ENCODE peak calls at places on chromosomes 7 and 10, in six cellular contexts. K, L, B, V, T and E are unnamed samples.

GRCh38 chr7:130276796-130277762 is 10.4 kb downstream of the CPA2 start:
- DNase-seq in K (no peak), L (no peak), V (no peak), B (no peak), T (no peak), E (no peak)

GRCh38 chr10:17088118-17088806 is 41.3 kb downstream of the CUBN start:
- DNase-seq in V (no peak), K (no peak), B (peak), T (no peak), L (no peak), E (no peak)

GRCh38 chr7:139034336-139034735 is 1.5 kb downstream of the ZC3HAV1L start:
- DNase-seq in T (no peak), B (no peak), L (no peak), K (no peak), V (no peak), E (no peak)

GRCh38 chr10:87657370-87657769 is 2.3 kb upstream of the PAPSS2 start:
- DNase-seq in K (no peak), L (no peak), V (no peak), T (no peak), B (no peak), E (no peak)

GRCh38 chr10:102157224-102157623 is 5.0 kb downstream of the NOLC1 start:
- DNase-seq in T (no peak), V (no peak), B (no peak), K (no peak), L (no peak), E (no peak)

GRCh38 chr7:1383398-1384112 is 75.7 kb downstream of the MICALL2 start:
- DNase-seq in V (no peak), K (no peak), B (no peak), L (no peak), T (no peak), E (no peak)

GRCh38 chr10:103281753-103282152 is 4.8 kb downstream of the INA start:
- DNase-seq in K (peak), V (no peak), B (no peak), T (peak), L (no peak), E (no peak)

GRCh38 chr10:128105383-128105782 is 20.8 kb downstream of the MKI67 start:
- DNase-seq in V (no peak), L (no peak), T (no peak), K (no peak), B (no peak), E (no peak)

GRCh38 chr10:6148251-6148691 is 54.5 kb upstream of the PFKFB3 start:
- DNase-seq in T (no peak), L (no peak), V (no peak), B (no peak), K (no peak), E (no peak)

GRCh38 chr7:121395494-121395960 is 581 bp downstream of the FAM3C start:
- DNase-seq in B (peak), V (no peak), T (no peak), L (no peak), K (no peak), E (peak)

GRCh38 chr10:106705576-106706526 is 458.7 kb downstream of the SORCS1 start:
- DNase-seq in T (peak), K (peak), L (peak), V (no peak), B (peak), E (peak)

GRCh38 chr10:118047363-118047719 is 600 bp upstream of the RAB11FIP2 start:
- DNase-seq in L (no peak), B (no peak), T (no peak), V (no peak), K (peak), E (no peak)

GRCh38 chr7:100483728-100484635 is at the start of gene NYAP1:
- DNase-seq in T (peak), B (no peak), L (no peak), K (peak), V (no peak), E (no peak)

GRCh38 chr10:28810062-28810870 is 132.9 kb downstream of the BAMBI start:
- DNase-seq in B (no peak), K (peak), L (no peak), T (peak), V (no peak), E (no peak)

GRCh38 chr7:70634610-70635068 is 497.3 kb upstream of the GALNT17 start:
- DNase-seq in B (no peak), T (no peak), L (no peak), K (peak), V (no peak), E (no peak)

GRCh38 chr7:112788778-112789343 is 1.3 kb downstream of the TMEM168 start:
- DNase-seq in L (no peak), T (no peak), K (no peak), B (no peak), V (no peak), E (no peak)

GRCh38 chr10:9243861-9244515 is 1189.5 kb downstream of the GATA3 start:
- DNase-seq in K (no peak), L (no peak), B (no peak), T (no peak), V (no peak), E (no peak)

GRCh38 chr10:34538291-34538829 is 276.7 kb downstream of the PARD3 start:
- DNase-seq in L (no peak), K (no peak), T (no peak), V (peak), B (no peak), E (no peak)

GRCh38 chr10:9437131-9437530 is 1382.6 kb downstream of the GATA3 start:
- DNase-seq in K (no peak), L (no peak), B (no peak), V (no peak), T (no peak), E (no peak)

GRCh38 chr7:1255083-1255816 is 22.6 kb downstream of the UNCX start:
- DNase-seq in K (no peak), V (no peak), L (no peak), T (no peak), B (no peak), E (no peak)

DNA sequence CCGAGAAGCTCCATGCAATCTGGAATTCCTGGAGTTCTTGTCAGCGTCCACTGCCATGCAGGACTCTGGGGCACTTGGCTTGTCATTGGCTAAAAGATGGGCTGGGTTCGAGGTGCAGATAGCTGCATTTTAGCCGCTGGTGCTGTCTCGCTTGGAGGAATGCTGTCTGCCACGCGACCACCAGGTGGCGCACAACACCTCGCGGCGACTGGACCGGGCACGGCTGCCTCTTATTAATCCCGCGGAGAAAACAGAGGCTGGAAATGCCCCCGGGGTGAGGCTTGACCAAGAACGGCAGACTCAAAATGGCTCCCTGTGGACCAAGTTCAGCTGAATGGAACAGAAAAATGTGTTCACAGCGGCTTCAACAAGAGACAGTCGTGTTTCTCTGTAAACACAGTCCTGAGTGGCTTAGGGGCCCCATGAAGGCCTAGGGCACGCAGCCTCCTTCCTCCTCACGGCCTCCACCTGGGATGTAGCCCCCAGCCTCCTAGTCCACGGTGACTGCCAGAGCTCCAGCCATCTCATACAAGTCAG is 46.2 kb downstream of the AOC1 start:
- DNase-seq in L (peak), B (peak), T (peak), K (peak), V (no peak), E (peak)
- TF ChIP-seq POLR2AphosphoS5 in L (no peak), B (no peak), T (no peak), K (no peak), V (no peak), E (no peak)

DNA sequence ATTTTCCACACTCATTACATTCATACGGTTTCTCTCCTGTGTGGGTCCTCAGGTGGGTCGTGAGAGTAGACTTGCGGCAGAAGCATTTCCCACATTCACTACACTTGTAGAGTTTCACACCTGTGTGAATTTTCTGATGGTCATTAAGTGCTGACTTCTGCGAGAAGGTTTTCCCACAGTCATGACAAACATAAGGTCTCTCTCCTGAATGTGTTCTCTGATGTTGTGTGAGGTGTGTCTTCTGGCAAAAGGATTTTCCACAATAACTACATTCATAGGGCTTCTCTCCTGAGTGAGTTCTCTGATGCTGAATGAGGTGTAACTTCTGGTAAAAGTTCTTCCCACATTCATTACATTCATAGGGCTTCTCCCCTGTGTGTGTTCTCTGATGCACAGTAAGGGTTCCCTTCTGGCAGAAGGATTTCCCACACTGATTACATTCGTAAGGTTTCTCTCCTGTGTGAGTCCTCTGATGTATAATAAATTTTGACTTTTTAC is 15.1 kb downstream of the ZNF12 start:
- DNase-seq in K (no peak), T (no peak), V (no peak), B (no peak), L (no peak), E (no peak)
- TF ChIP-seq TAF1 in K (no peak), T (no peak), V (no peak), B (no peak), L (no peak), E (no peak)

GRCh38 chr10:95178797-95179196 is 15.2 kb upstream of the ACSM6 start:
- DNase-seq in B (peak), V (no peak), T (no peak), L (no peak), K (no peak), E (no peak)

GRCh38 chr10:95181731-95182130 is 12.3 kb upstream of the ACSM6 start:
- DNase-seq in B (peak), V (no peak), T (no peak), K (no peak), L (no peak), E (no peak)

GRCh38 chr10:95187617-95188016 is 6.4 kb upstream of the ACSM6 start:
- DNase-seq in K (no peak), V (no peak), T (no peak), B (no peak), L (no peak), E (no peak)

GRCh38 chr10:95183132-95183450 is 10.9 kb upstream of the ACSM6 start:
- DNase-seq in V (no peak), K (no peak), B (no peak), L (no peak), T (no peak), E (no peak)

DNA sequence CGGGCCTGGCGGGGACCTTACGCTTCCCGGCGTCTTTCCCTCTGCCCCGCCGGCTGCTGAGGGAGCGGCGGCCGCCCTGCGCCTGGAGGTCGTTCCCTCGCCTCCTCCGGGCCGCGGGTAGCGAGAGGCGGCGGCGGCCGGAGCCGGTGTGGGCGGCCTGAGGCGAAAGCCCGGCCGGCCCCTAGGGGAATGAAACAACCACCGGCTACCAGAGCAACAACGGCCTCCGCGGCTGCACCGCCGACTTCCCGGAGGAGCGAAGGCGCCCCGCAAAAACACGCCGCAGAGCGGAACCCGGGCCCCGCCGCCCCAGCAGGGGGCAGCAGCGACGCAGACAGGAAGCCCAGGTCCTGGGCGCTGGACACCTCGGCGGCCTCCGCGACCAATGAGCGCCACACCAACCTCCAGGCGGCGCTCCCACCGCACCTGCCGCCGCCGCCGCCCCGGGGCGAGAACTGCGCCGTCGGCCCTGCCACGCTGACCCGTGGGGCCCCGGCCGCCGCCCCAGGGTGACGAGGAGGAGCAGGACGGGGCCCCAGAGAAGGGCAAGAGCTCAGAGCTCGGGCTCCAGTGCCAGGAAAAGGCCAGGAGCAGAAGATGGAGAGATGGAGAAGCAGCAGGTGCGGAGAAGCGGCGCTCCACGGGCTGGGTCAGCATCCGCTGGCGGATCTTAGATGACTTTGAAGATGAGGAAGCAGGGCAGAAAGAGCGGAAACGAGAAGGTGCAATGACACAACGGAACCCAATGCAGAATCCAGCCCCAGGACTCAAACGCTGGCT is 10.4 kb upstream of the ACSM6 start:
- DNase-seq in L (peak), K (peak), T (peak), V (peak), B (no peak), E (peak)
- TF ChIP-seq POLR2A in L (no peak), K (peak), T (peak), V (peak), B (no peak), E (peak)

DNA sequence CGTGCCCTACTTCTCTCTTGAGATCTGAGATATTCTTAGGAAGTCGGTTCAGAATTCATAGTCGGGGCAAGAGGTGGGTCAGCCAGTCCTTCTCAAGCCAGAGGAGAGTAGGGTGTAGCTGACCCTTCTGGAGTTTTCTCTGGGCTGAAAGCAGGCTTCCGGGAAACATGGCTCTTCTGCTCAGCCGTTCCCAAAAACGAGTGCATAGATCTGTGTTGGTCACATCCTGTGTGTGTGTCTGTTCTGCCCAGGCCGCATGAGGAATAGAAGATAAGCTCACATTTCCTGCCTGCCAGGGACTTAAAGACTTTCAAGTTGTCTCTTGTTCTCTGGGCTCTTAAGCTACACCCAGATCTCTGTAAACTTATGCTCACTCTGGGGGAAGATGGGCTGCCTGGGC is 168.1 kb upstream of the ITGB1 start:
- DNase-seq in L (no peak), T (no peak), B (no peak), V (no peak), K (no peak), E (no peak)
- TF ChIP-seq POLR2AphosphoS5 in L (no peak), T (no peak), B (no peak), V (no peak), K (no peak), E (no peak)

DNA sequence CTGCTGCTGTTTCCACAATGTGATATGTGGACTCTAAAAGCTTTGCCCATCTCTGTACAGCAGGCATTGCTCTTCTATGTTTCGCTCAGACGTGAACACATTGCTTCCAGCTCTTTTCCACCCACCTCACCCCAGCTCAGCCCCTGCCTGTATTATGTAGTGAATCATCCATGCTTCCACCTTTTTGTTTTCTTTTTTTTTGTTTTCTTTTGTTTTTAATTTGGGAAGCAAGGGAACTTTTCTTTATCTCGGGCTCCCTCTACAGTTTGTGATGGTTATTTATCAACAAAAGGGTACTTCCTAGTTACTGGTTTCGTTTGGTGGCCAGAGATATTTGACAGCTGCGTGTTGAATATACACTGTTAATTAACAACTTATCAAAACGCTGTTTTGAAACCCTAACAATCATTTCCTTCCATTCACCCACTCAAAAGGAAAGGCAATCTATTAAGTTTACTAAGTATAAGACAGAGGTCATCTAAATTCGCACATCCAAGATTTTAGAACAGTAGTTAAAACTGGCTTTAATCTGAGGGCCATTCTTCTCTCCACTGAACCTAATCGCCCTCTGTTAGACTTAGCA is 127.9 kb upstream of the STK17A start:
- DNase-seq in V (peak), K (peak), T (no peak), L (no peak), B (peak), E (no peak)
- TF ChIP-seq TAF1 in V (no peak), K (no peak), T (no peak), L (no peak), B (no peak), E (no peak)

GRCh38 chr7:45136106-45137060 is 21.2 kb upstream of the RAMP3 start:
- DNase-seq in V (peak), K (peak), B (peak), T (no peak), L (peak), E (peak)
- TF ChIP-seq POLR2A in V (no peak), K (no peak), B (no peak), T (no peak), L (no peak), E (no peak)

GRCh38 chr7:40506158-40506557 is 371.4 kb downstream of the SUGCT start:
- DNase-seq in L (no peak), B (no peak), T (no peak), V (no peak), K (no peak), E (no peak)
- TF ChIP-seq POLR2AphosphoS5 in L (no peak), B (no peak), T (no peak), V (no peak), K (no peak), E (no peak)

GRCh38 chr10:129472696-129473555 is 5.9 kb downstream of the MGMT start:
- DNase-seq in K (no peak), L (no peak), B (no peak), V (no peak), T (no peak), E (no peak)
- TF ChIP-seq TAF1 in K (no peak), L (no peak), B (no peak), V (no peak), T (no peak), E (no peak)

GRCh38 chr7:89926721-89927120 is 227.5 kb upstream of the STEAP1 start:
- DNase-seq in L (no peak), K (no peak), V (no peak), B (no peak), T (no peak), E (no peak)
- TF ChIP-seq POLR2A in L (no peak), K (no peak), V (no peak), B (no peak), T (no peak), E (no peak)